ENCODE peak calls at places on chromosome 9, in five cellular contexts. One of them, this sample, is unnamed.

GRCh38 chr9:100027543-100027942 is 71.3 kb downstream of the ERP44 start:
- DNase-seq in stimulated activated CD8-positive, alpha-beta memory T cell treated with anti-CD3 and anti-CD28 coated beads, Interleukin-7, amount 100 ng/mL, for 1 hour: no peak
- DNase-seq in AG10803: no peak
- DNase-seq in activated CD8-positive, alpha-beta memory T cell treated with anti-CD3 and anti-CD28 coated beads for 48 hours: no peak
- DNase-seq in uterus: no peak
- DNase-seq in this sample: no peak

GRCh38 chr9:35618854-35619799 is 914 bp upstream of the CD72 start:
- DNase-seq in stimulated activated CD8-positive, alpha-beta memory T cell treated with anti-CD3 and anti-CD28 coated beads, Interleukin-7, amount 100 ng/mL, for 1 hour: no peak
- DNase-seq in AG10803: no peak
- DNase-seq in activated CD8-positive, alpha-beta memory T cell treated with anti-CD3 and anti-CD28 coated beads for 48 hours: peak
- DNase-seq in uterus: no peak
- DNase-seq in this sample: no peak

GRCh38 chr9:99269429-99269828 is 47.3 kb downstream of the SEC61B start:
- DNase-seq in stimulated activated CD8-positive, alpha-beta memory T cell treated with anti-CD3 and anti-CD28 coated beads, Interleukin-7, amount 100 ng/mL, for 1 hour: no peak
- DNase-seq in AG10803: peak
- DNase-seq in activated CD8-positive, alpha-beta memory T cell treated with anti-CD3 and anti-CD28 coated beads for 48 hours: no peak
- DNase-seq in uterus: no peak
- DNase-seq in this sample: no peak

GRCh38 chr9:109437286-109437685 is 60.8 kb downstream of the PTPN3 start:
- DNase-seq in stimulated activated CD8-positive, alpha-beta memory T cell treated with anti-CD3 and anti-CD28 coated beads, Interleukin-7, amount 100 ng/mL, for 1 hour: no peak
- DNase-seq in AG10803: no peak
- DNase-seq in activated CD8-positive, alpha-beta memory T cell treated with anti-CD3 and anti-CD28 coated beads for 48 hours: no peak
- DNase-seq in uterus: no peak
- DNase-seq in this sample: no peak

GRCh38 chr9:5721279-5722087 is 92.6 kb downstream of the RIC1 start:
- DNase-seq in stimulated activated CD8-positive, alpha-beta memory T cell treated with anti-CD3 and anti-CD28 coated beads, Interleukin-7, amount 100 ng/mL, for 1 hour: no peak
- DNase-seq in AG10803: no peak
- DNase-seq in activated CD8-positive, alpha-beta memory T cell treated with anti-CD3 and anti-CD28 coated beads for 48 hours: no peak
- DNase-seq in uterus: no peak
- DNase-seq in this sample: no peak

GRCh38 chr9:116279230-116279629 is 125.6 kb downstream of the PAPPA start:
- DNase-seq in stimulated activated CD8-positive, alpha-beta memory T cell treated with anti-CD3 and anti-CD28 coated beads, Interleukin-7, amount 100 ng/mL, for 1 hour: no peak
- DNase-seq in AG10803: no peak
- DNase-seq in activated CD8-positive, alpha-beta memory T cell treated with anti-CD3 and anti-CD28 coated beads for 48 hours: no peak
- DNase-seq in uterus: no peak
- DNase-seq in this sample: no peak

GRCh38 chr9:130398487-130399240 is 46.1 kb upstream of the ASS1 start:
- DNase-seq in stimulated activated CD8-positive, alpha-beta memory T cell treated with anti-CD3 and anti-CD28 coated beads, Interleukin-7, amount 100 ng/mL, for 1 hour: no peak
- DNase-seq in AG10803: no peak
- DNase-seq in activated CD8-positive, alpha-beta memory T cell treated with anti-CD3 and anti-CD28 coated beads for 48 hours: no peak
- DNase-seq in uterus: no peak
- DNase-seq in this sample: no peak

GRCh38 chr9:13975628-13976250 is 338.2 kb downstream of the NFIB start:
- DNase-seq in stimulated activated CD8-positive, alpha-beta memory T cell treated with anti-CD3 and anti-CD28 coated beads, Interleukin-7, amount 100 ng/mL, for 1 hour: no peak
- DNase-seq in AG10803: no peak
- DNase-seq in activated CD8-positive, alpha-beta memory T cell treated with anti-CD3 and anti-CD28 coated beads for 48 hours: no peak
- DNase-seq in uterus: no peak
- DNase-seq in this sample: no peak

GRCh38 chr9:38620483-38621433 is at the start of gene ANKRD18A:
- DNase-seq in stimulated activated CD8-positive, alpha-beta memory T cell treated with anti-CD3 and anti-CD28 coated beads, Interleukin-7, amount 100 ng/mL, for 1 hour: no peak
- DNase-seq in AG10803: peak
- DNase-seq in activated CD8-positive, alpha-beta memory T cell treated with anti-CD3 and anti-CD28 coated beads for 48 hours: peak
- DNase-seq in uterus: peak
- DNase-seq in this sample: no peak

GRCh38 chr9:25678147-25678666 is at the start of gene TUSC1:
- DNase-seq in stimulated activated CD8-positive, alpha-beta memory T cell treated with anti-CD3 and anti-CD28 coated beads, Interleukin-7, amount 100 ng/mL, for 1 hour: no peak
- DNase-seq in AG10803: peak
- DNase-seq in activated CD8-positive, alpha-beta memory T cell treated with anti-CD3 and anti-CD28 coated beads for 48 hours: no peak
- DNase-seq in uterus: peak
- DNase-seq in this sample: no peak

GRCh38 chr9:70117835-70118319 is 74.2 kb downstream of the MAMDC2 start:
- DNase-seq in stimulated activated CD8-positive, alpha-beta memory T cell treated with anti-CD3 and anti-CD28 coated beads, Interleukin-7, amount 100 ng/mL, for 1 hour: no peak
- DNase-seq in AG10803: peak
- DNase-seq in activated CD8-positive, alpha-beta memory T cell treated with anti-CD3 and anti-CD28 coated beads for 48 hours: no peak
- DNase-seq in uterus: no peak
- DNase-seq in this sample: no peak

GRCh38 chr9:27181381-27181780 is 72.4 kb downstream of the TEK start:
- DNase-seq in stimulated activated CD8-positive, alpha-beta memory T cell treated with anti-CD3 and anti-CD28 coated beads, Interleukin-7, amount 100 ng/mL, for 1 hour: no peak
- DNase-seq in AG10803: peak
- DNase-seq in activated CD8-positive, alpha-beta memory T cell treated with anti-CD3 and anti-CD28 coated beads for 48 hours: no peak
- DNase-seq in uterus: no peak
- DNase-seq in this sample: no peak

GRCh38 chr9:1490341-1491115 is 440.4 kb downstream of the DMRT2 start:
- DNase-seq in stimulated activated CD8-positive, alpha-beta memory T cell treated with anti-CD3 and anti-CD28 coated beads, Interleukin-7, amount 100 ng/mL, for 1 hour: no peak
- DNase-seq in AG10803: peak
- DNase-seq in activated CD8-positive, alpha-beta memory T cell treated with anti-CD3 and anti-CD28 coated beads for 48 hours: no peak
- DNase-seq in uterus: no peak
- DNase-seq in this sample: no peak

GRCh38 chr9:77569335-77569734 is 78.8 kb downstream of the GNA14 start:
- DNase-seq in stimulated activated CD8-positive, alpha-beta memory T cell treated with anti-CD3 and anti-CD28 coated beads, Interleukin-7, amount 100 ng/mL, for 1 hour: no peak
- DNase-seq in AG10803: no peak
- DNase-seq in activated CD8-positive, alpha-beta memory T cell treated with anti-CD3 and anti-CD28 coated beads for 48 hours: no peak
- DNase-seq in uterus: no peak
- DNase-seq in this sample: no peak

GRCh38 chr9:79408617-79409016 is 163.1 kb upstream of the TLE4 start:
- DNase-seq in stimulated activated CD8-positive, alpha-beta memory T cell treated with anti-CD3 and anti-CD28 coated beads, Interleukin-7, amount 100 ng/mL, for 1 hour: no peak
- DNase-seq in AG10803: peak
- DNase-seq in activated CD8-positive, alpha-beta memory T cell treated with anti-CD3 and anti-CD28 coated beads for 48 hours: no peak
- DNase-seq in uterus: no peak
- DNase-seq in this sample: no peak

GRCh38 chr9:120676767-120677402 is 37.4 kb downstream of the MEGF9 start:
- DNase-seq in stimulated activated CD8-positive, alpha-beta memory T cell treated with anti-CD3 and anti-CD28 coated beads, Interleukin-7, amount 100 ng/mL, for 1 hour: no peak
- DNase-seq in AG10803: no peak
- DNase-seq in activated CD8-positive, alpha-beta memory T cell treated with anti-CD3 and anti-CD28 coated beads for 48 hours: no peak
- DNase-seq in uterus: no peak
- DNase-seq in this sample: no peak

GRCh38 chr9:86288501-86288900 is 6.2 kb upstream of the ISCA1 start:
- DNase-seq in stimulated activated CD8-positive, alpha-beta memory T cell treated with anti-CD3 and anti-CD28 coated beads, Interleukin-7, amount 100 ng/mL, for 1 hour: no peak
- DNase-seq in AG10803: no peak
- DNase-seq in activated CD8-positive, alpha-beta memory T cell treated with anti-CD3 and anti-CD28 coated beads for 48 hours: no peak
- DNase-seq in uterus: no peak
- DNase-seq in this sample: no peak

GRCh38 chr9:130906727-130907416 is 10.3 kb upstream of the QRFP start:
- DNase-seq in stimulated activated CD8-positive, alpha-beta memory T cell treated with anti-CD3 and anti-CD28 coated beads, Interleukin-7, amount 100 ng/mL, for 1 hour: no peak
- DNase-seq in AG10803: no peak
- DNase-seq in activated CD8-positive, alpha-beta memory T cell treated with anti-CD3 and anti-CD28 coated beads for 48 hours: no peak
- DNase-seq in uterus: no peak
- DNase-seq in this sample: no peak

GRCh38 chr9:131239307-131239975 is 36.9 kb downstream of the FAM78A start:
- DNase-seq in stimulated activated CD8-positive, alpha-beta memory T cell treated with anti-CD3 and anti-CD28 coated beads, Interleukin-7, amount 100 ng/mL, for 1 hour: no peak
- DNase-seq in AG10803: no peak
- DNase-seq in activated CD8-positive, alpha-beta memory T cell treated with anti-CD3 and anti-CD28 coated beads for 48 hours: no peak
- DNase-seq in uterus: no peak
- DNase-seq in this sample: no peak

GRCh38 chr9:12716823-12717222 is 23.6 kb downstream of the TYRP1 start:
- DNase-seq in stimulated activated CD8-positive, alpha-beta memory T cell treated with anti-CD3 and anti-CD28 coated beads, Interleukin-7, amount 100 ng/mL, for 1 hour: no peak
- DNase-seq in AG10803: no peak
- DNase-seq in activated CD8-positive, alpha-beta memory T cell treated with anti-CD3 and anti-CD28 coated beads for 48 hours: no peak
- DNase-seq in uterus: no peak
- DNase-seq in this sample: no peak

GRCh38 chr9:4739587-4740372 is 1.2 kb downstream of the AK3 start:
- DNase-seq in stimulated activated CD8-positive, alpha-beta memory T cell treated with anti-CD3 and anti-CD28 coated beads, Interleukin-7, amount 100 ng/mL, for 1 hour: no peak
- DNase-seq in AG10803: no peak
- DNase-seq in activated CD8-positive, alpha-beta memory T cell treated with anti-CD3 and anti-CD28 coated beads for 48 hours: no peak
- DNase-seq in uterus: no peak
- DNase-seq in this sample: no peak

GRCh38 chr9:93654351-93654961 is 78.1 kb downstream of the PHF2 start:
- DNase-seq in stimulated activated CD8-positive, alpha-beta memory T cell treated with anti-CD3 and anti-CD28 coated beads, Interleukin-7, amount 100 ng/mL, for 1 hour: no peak
- DNase-seq in AG10803: no peak
- DNase-seq in activated CD8-positive, alpha-beta memory T cell treated with anti-CD3 and anti-CD28 coated beads for 48 hours: no peak
- DNase-seq in uterus: no peak
- DNase-seq in this sample: no peak

GRCh38 chr9:102403514-102403913 is 591.6 kb upstream of the CYLC2 start:
- DNase-seq in stimulated activated CD8-positive, alpha-beta memory T cell treated with anti-CD3 and anti-CD28 coated beads, Interleukin-7, amount 100 ng/mL, for 1 hour: no peak
- DNase-seq in AG10803: no peak
- DNase-seq in activated CD8-positive, alpha-beta memory T cell treated with anti-CD3 and anti-CD28 coated beads for 48 hours: no peak
- DNase-seq in uterus: no peak
- DNase-seq in this sample: no peak

GRCh38 chr9:89466451-89467277 is 31.2 kb downstream of the SEMA4D start:
- DNase-seq in stimulated activated CD8-positive, alpha-beta memory T cell treated with anti-CD3 and anti-CD28 coated beads, Interleukin-7, amount 100 ng/mL, for 1 hour: no peak
- DNase-seq in AG10803: no peak
- DNase-seq in activated CD8-positive, alpha-beta memory T cell treated with anti-CD3 and anti-CD28 coated beads for 48 hours: no peak
- DNase-seq in uterus: no peak
- DNase-seq in this sample: no peak

GRCh38 chr9:136526625-136527066 is 19.2 kb downstream of the NOTCH1 start:
- DNase-seq in stimulated activated CD8-positive, alpha-beta memory T cell treated with anti-CD3 and anti-CD28 coated beads, Interleukin-7, amount 100 ng/mL, for 1 hour: no peak
- DNase-seq in AG10803: no peak
- DNase-seq in activated CD8-positive, alpha-beta memory T cell treated with anti-CD3 and anti-CD28 coated beads for 48 hours: no peak
- DNase-seq in uterus: no peak
- DNase-seq in this sample: no peak

GRCh38 chr9:87212563-87213154 is 265.4 kb upstream of the GAS1 start:
- DNase-seq in stimulated activated CD8-positive, alpha-beta memory T cell treated with anti-CD3 and anti-CD28 coated beads, Interleukin-7, amount 100 ng/mL, for 1 hour: no peak
- DNase-seq in AG10803: no peak
- DNase-seq in activated CD8-positive, alpha-beta memory T cell treated with anti-CD3 and anti-CD28 coated beads for 48 hours: no peak
- DNase-seq in uterus: no peak
- DNase-seq in this sample: no peak

GRCh38 chr9:35726876-35727438 is 5.0 kb downstream of the TLN1 start:
- DNase-seq in stimulated activated CD8-positive, alpha-beta memory T cell treated with anti-CD3 and anti-CD28 coated beads, Interleukin-7, amount 100 ng/mL, for 1 hour: no peak
- DNase-seq in AG10803: peak
- DNase-seq in activated CD8-positive, alpha-beta memory T cell treated with anti-CD3 and anti-CD28 coated beads for 48 hours: no peak
- DNase-seq in uterus: no peak
- DNase-seq in this sample: no peak

GRCh38 chr9:76619645-76620044 is 144.6 kb upstream of the PCA3 start:
- DNase-seq in stimulated activated CD8-positive, alpha-beta memory T cell treated with anti-CD3 and anti-CD28 coated beads, Interleukin-7, amount 100 ng/mL, for 1 hour: no peak
- DNase-seq in AG10803: peak
- DNase-seq in activated CD8-positive, alpha-beta memory T cell treated with anti-CD3 and anti-CD28 coated beads for 48 hours: no peak
- DNase-seq in uterus: no peak
- DNase-seq in this sample: no peak

GRCh38 chr9:127661342-127661741 is 45.4 kb upstream of the CFAP157 start:
- DNase-seq in stimulated activated CD8-positive, alpha-beta memory T cell treated with anti-CD3 and anti-CD28 coated beads, Interleukin-7, amount 100 ng/mL, for 1 hour: no peak
- DNase-seq in AG10803: no peak
- DNase-seq in activated CD8-positive, alpha-beta memory T cell treated with anti-CD3 and anti-CD28 coated beads for 48 hours: no peak
- DNase-seq in uterus: no peak
- DNase-seq in this sample: no peak

GRCh38 chr9:136857606-136858412 is 5.7 kb downstream of the MAMDC4 start:
- DNase-seq in stimulated activated CD8-positive, alpha-beta memory T cell treated with anti-CD3 and anti-CD28 coated beads, Interleukin-7, amount 100 ng/mL, for 1 hour: no peak
- DNase-seq in AG10803: no peak
- DNase-seq in activated CD8-positive, alpha-beta memory T cell treated with anti-CD3 and anti-CD28 coated beads for 48 hours: no peak
- DNase-seq in uterus: no peak
- DNase-seq in this sample: no peak

GRCh38 chr9:102360846-102361245 is 622.4 kb upstream of the GRIN3A start:
- DNase-seq in stimulated activated CD8-positive, alpha-beta memory T cell treated with anti-CD3 and anti-CD28 coated beads, Interleukin-7, amount 100 ng/mL, for 1 hour: no peak
- DNase-seq in AG10803: no peak
- DNase-seq in activated CD8-positive, alpha-beta memory T cell treated with anti-CD3 and anti-CD28 coated beads for 48 hours: no peak
- DNase-seq in uterus: no peak
- DNase-seq in this sample: no peak

GRCh38 chr9:15182755-15183154 is 124.3 kb downstream of the TTC39B start:
- DNase-seq in stimulated activated CD8-positive, alpha-beta memory T cell treated with anti-CD3 and anti-CD28 coated beads, Interleukin-7, amount 100 ng/mL, for 1 hour: no peak
- DNase-seq in AG10803: no peak
- DNase-seq in activated CD8-positive, alpha-beta memory T cell treated with anti-CD3 and anti-CD28 coated beads for 48 hours: no peak
- DNase-seq in uterus: no peak
- DNase-seq in this sample: no peak

GRCh38 chr9:101317735-101318134 is 67.1 kb downstream of the BAAT start:
- DNase-seq in stimulated activated CD8-positive, alpha-beta memory T cell treated with anti-CD3 and anti-CD28 coated beads, Interleukin-7, amount 100 ng/mL, for 1 hour: no peak
- DNase-seq in AG10803: no peak
- DNase-seq in activated CD8-positive, alpha-beta memory T cell treated with anti-CD3 and anti-CD28 coated beads for 48 hours: no peak
- DNase-seq in uterus: no peak
- DNase-seq in this sample: no peak

GRCh38 chr9:19102181-19102630 is 498 bp downstream of the HAUS6 start:
- DNase-seq in stimulated activated CD8-positive, alpha-beta memory T cell treated with anti-CD3 and anti-CD28 coated beads, Interleukin-7, amount 100 ng/mL, for 1 hour: no peak
- DNase-seq in AG10803: no peak
- DNase-seq in activated CD8-positive, alpha-beta memory T cell treated with anti-CD3 and anti-CD28 coated beads for 48 hours: peak
- DNase-seq in uterus: peak
- DNase-seq in this sample: peak

GRCh38 chr9:89115426-89115825 is 63.2 kb downstream of the SHC3 start:
- DNase-seq in stimulated activated CD8-positive, alpha-beta memory T cell treated with anti-CD3 and anti-CD28 coated beads, Interleukin-7, amount 100 ng/mL, for 1 hour: no peak
- DNase-seq in AG10803: no peak
- DNase-seq in activated CD8-positive, alpha-beta memory T cell treated with anti-CD3 and anti-CD28 coated beads for 48 hours: no peak
- DNase-seq in uterus: no peak
- DNase-seq in this sample: no peak

This sample was measured in effector CD8-positive, alpha-beta T cell.